ENCODE peak calls at places on chromosomes 2 and 18, in four cellular contexts. I is H1, Q is K562, Y is HepG2. R is an unnamed sample.
A peak's percentile ranks its signal among the peaks of the same experiment; 100 is the strongest.

GRCh38 chr2:22801071-22801470 is 583.9 kb upstream of the KLHL29 start:
- DNase-seq in Y (no peak), Q (no peak), I (no peak), R (no peak)

GRCh38 chr18:46070683-46071614 is 1.1 kb downstream of the PSTPIP2 start:
- DNase-seq in Y (no peak), Q (no peak), I (no peak), R (no peak)

GRCh38 chr2:9708683-9709538 is 78.1 kb upstream of the YWHAQ start:
- DNase-seq in Q (no peak), I (no peak), Y (no peak), R (no peak)

GRCh38 chr2:142742301-142743214 is 134.9 kb upstream of the KYNU start:
- DNase-seq in Y (no peak), Q (no peak), I (no peak), R (peak; percentile 56)

GRCh38 chr2:88582030-88582429 is 45.2 kb downstream of the EIF2AK3 start:
- DNase-seq in I (no peak), Y (no peak), Q (no peak), R (no peak)

GRCh38 chr2:99611034-99611433 is 121.2 kb upstream of the REV1 start:
- DNase-seq in Y (no peak), Q (no peak), I (no peak), R (no peak)

GRCh38 chr2:37561615-37562569 is 109.5 kb downstream of the CDC42EP3 start:
- DNase-seq in I (no peak), Q (peak; percentile 77), Y (peak; percentile 13), R (peak; percentile 83)

GRCh38 chr2:102939207-102939606 is 177.4 kb downstream of the TMEM182 start:
- DNase-seq in I (no peak), Q (no peak), Y (no peak), R (no peak)

DNA sequence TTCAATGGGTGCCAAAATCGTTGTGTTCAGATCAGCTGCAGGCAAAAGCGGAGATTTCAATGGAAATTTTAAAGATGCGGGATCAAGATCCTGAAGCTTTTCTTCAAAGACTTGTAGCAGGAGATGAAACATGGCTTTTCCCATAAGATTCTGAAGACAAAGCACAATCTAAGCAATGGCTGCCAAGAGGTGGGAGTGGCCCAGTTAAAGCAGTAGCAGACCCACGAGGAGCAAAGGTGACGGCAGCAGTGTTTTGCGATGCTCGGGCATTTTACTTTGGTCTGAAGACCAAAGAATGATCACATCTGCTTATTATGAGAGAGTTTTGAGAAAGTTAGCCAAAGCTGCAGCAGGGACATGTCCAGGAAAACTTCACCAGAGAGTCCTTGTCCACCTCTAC is 222.9 kb downstream of the DSC3 start:
- DNase-seq in Y (no peak), I (no peak), Q (no peak), R (no peak)
- TF ChIP-seq KDM1A in Y (no peak), I (no peak), Q (no peak), R (no peak)

GRCh38 chr2:95274291-95275150 is at the start of gene PROM2:
- DNase-seq in Y (no peak), Q (no peak), I (no peak), R (no peak)
- TF ChIP-seq PHF8 in Y (no peak), Q (no peak), I (no peak), R (no peak)

GRCh38 chr18:3584266-3584665 is 134.3 kb downstream of the TGIF1 start:
- DNase-seq in I (no peak), Q (no peak), Y (no peak), R (no peak)
- TF ChIP-seq KDM1A in I (no peak), Q (no peak), Y (no peak), R (no peak)

GRCh38 chr2:121076501-121076820 is 208.5 kb downstream of the TFCP2L1 start:
- DNase-seq in I (no peak), Q (no peak), Y (no peak), R (no peak)

GRCh38 chr2:121075641-121076500 is 209.1 kb downstream of the TFCP2L1 start:
- DNase-seq in I (no peak), Q (no peak), Y (no peak), R (peak; percentile 28)

GRCh38 chr2:121074322-121074932 is 210.6 kb downstream of the TFCP2L1 start:
- DNase-seq in Y (no peak), I (no peak), Q (no peak), R (peak; percentile 20)

GRCh38 chr2:121073320-121074210 is 211.4 kb downstream of the TFCP2L1 start:
- DNase-seq in I (no peak), Y (no peak), Q (no peak), R (no peak)

GRCh38 chr2:121075006-121075545 is 209.9 kb downstream of the TFCP2L1 start:
- DNase-seq in Y (no peak), Q (peak; percentile 85), I (peak; percentile 97), R (peak; percentile 92)
- TF ChIP-seq PHF8 in Y (no peak), Q (peak; percentile 21), I (peak; percentile 27), R (no peak)

GRCh38 chr2:182618672-182619079 is 97.4 kb upstream of the DNAJC10 start:
- DNase-seq in Q (no peak), I (no peak), Y (peak; percentile 12), R (no peak)
- TF ChIP-seq KDM1A in Q (no peak), I (no peak), Y (no peak), R (no peak)

DNA sequence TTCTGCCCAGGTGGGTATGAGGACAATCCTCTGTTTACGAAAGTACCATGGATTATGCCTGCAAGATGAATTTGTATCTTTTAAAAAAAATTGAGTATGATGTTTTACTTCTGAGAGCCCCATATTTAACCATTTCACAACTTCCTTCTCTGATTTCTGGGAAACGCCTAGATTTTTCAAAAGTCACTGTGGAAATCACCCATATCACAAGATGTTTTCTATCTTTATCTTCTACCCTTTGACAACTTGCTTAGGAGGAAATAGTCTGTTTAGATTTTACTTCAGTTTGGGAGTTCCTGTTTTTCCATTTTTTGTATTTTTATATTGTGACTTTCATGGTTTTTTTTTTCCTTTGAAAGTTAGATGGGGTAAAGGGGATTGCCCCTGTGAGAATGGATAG is 53.0 kb downstream of the ICOS start:
- DNase-seq in Y (no peak), Q (no peak), I (no peak), R (no peak)
- TF ChIP-seq PHF8 in Y (no peak), Q (no peak), I (no peak), R (no peak)

DNA sequence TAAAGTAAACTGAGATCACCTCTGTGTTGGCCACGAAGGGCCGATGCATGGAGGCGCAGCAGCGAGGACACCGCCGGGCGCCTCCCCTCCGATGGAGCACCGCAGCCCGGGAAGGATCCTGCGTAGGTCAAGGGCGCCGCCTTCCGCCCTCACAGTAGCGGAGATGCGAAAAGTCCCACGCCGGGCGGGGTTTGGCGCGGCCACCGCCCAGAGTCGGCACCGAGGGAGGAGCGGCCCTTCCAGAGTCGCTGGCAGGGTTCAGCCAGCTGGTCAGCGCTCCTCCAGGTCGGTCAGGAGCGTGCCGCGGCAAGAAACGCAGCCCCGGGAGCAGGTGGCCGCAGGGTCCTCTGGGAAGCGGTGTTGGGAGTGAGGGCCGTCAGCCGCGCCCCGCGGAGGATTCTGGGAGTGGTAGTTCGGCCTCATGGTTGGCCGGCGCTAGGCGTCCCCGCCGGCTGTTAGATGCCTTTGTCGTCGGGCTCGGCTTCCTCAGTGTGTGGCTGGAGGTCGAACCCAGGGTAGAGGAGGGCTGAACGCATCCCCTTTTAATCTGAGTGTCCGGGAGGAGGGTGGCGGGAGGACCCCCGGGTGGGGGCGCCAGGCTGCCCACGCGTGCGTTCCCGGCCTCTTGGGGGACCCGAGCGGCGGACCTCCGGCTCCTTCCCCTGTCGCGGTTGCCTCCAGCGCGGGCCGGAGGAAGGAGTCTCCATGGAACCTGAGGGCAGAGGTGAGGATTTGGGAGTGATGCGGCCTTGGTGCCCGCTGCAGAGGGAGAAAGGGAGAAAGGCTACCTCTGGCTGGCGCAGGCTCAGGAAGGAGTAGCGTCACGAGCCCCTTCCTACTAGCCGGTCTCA is at the start of gene ZNF892:
- DNase-seq in Q (peak; percentile 75), I (peak; percentile 73), Y (peak; percentile 35), R (peak; percentile 94)
- TF ChIP-seq KDM1A in Q (no peak), I (no peak), Y (no peak), R (no peak)

DNA sequence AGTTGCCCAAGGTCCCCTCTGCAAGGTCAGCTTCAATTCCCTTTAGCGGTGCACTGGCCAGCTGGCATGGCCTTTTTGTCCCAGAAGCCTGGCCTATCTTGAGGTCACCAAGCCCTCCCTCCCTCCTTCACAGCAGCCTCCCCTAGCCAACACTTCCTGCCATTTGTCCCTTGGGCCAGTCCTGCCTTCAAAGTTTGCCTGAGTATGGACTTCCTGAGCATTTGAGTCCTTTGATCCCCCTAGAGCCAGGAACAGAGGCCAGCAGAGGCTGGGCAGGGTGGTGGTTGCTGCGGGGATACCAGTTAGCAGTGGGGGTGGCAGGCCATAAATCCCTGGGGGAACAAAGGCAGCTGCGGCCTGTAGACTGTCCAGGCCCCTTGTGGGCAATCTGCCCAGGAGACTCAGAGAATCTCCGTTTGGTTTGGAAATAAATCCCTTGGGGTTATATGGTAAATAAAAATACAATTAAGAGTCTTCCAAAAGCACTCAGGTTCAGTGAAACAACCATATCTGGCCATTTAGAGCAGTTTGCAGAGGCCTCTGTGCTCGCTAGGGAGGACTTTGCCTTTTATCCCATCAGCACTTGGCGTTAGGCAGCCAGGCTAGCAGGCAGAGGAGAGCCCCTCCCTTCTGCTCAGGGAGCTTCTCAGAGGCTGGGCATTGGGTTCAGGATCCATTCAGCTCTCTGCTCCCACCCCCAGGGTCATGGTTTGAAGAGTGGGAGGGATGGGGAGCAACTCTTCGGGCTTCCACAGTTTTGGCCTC is 3.1 kb upstream of the HES6 start:
- DNase-seq in Y (peak; percentile 70), I (no peak), Q (no peak), R (no peak)
- TF ChIP-seq PHF8 in Y (peak; percentile 55), I (no peak), Q (no peak), R (no peak)

GRCh38 chr2:8539743-8540551 is 141.9 kb upstream of the ID2 start:
- DNase-seq in Y (no peak), Q (no peak), I (no peak), R (no peak)

GRCh38 chr2:8538951-8539621 is 142.8 kb upstream of the ID2 start:
- DNase-seq in I (no peak), Y (no peak), Q (no peak), R (no peak)

GRCh38 chr2:8536686-8537571 is 144.9 kb upstream of the ID2 start:
- DNase-seq in Q (peak; percentile 57), I (no peak), Y (no peak), R (no peak)

GRCh38 chr2:8537572-8538155 is 144.2 kb upstream of the ID2 start:
- DNase-seq in Q (no peak), I (no peak), Y (no peak), R (no peak)

DNA sequence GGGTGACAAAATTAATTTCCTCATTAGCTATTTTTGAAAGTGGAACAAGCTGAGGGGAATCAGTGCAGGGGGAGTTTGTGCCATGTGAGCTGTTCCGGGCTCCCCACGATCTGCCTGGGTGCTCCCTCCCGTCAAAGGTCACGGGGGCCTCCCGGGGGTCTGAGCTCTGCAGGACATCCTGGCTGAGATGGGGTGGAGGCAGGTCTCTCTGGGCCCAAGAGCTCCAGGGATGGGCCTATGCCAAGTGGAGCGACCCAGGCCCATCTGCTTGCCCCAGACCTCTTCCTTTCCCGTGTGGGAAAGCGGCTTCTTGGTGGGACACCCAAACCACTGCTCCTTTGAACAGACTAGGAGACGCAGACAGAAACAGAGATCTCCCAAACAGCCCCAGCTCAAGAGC is 143.3 kb upstream of the ID2 start:
- DNase-seq in Y (no peak), I (no peak), Q (no peak), R (no peak)
- TF ChIP-seq KDM1A in Y (no peak), I (no peak), Q (no peak), R (no peak)

R was measured in A549.